ENCODE peak calls at places on chromosome 13, in four cellular contexts. R is transverse colon, N is uterus, E is stomach. L is an unnamed sample.

GRCh38 chr13:90797335-90797734 is 550.2 kb upstream of the MIR17HG start:
- DNase-seq in R (no peak), N (no peak), E (no peak), L (no peak)

GRCh38 chr13:104460553-104460952 is 1394.3 kb upstream of the SLC10A2 start:
- DNase-seq in R (no peak), N (no peak), E (no peak), L (no peak)

GRCh38 chr13:61766667-61767058 is 351.0 kb upstream of the PCDH20 start:
- DNase-seq in R (no peak), N (no peak), E (no peak), L (no peak)

GRCh38 chr13:43804461-43805070 is 17.8 kb upstream of the ENOX1 start:
- DNase-seq in R (no peak), N (no peak), E (no peak), L (no peak)

GRCh38 chr13:22454586-22454985 is 726.2 kb upstream of the SGCG start:
- DNase-seq in R (no peak), N (no peak), E (no peak), L (no peak)

GRCh38 chr13:52845766-52846566 is 2.5 kb downstream of the PCDH8 start:
- DNase-seq in R (peak), N (no peak), E (no peak), L (no peak)

GRCh38 chr13:35714588-35714987 is 238.1 kb upstream of the MAB21L1 start:
- DNase-seq in R (no peak), N (no peak), E (no peak), L (no peak)

GRCh38 chr13:49421391-49421790 is 22.5 kb downstream of the CAB39L start:
- DNase-seq in R (peak), N (no peak), E (no peak), L (no peak)

GRCh38 chr13:32126298-32126697 is 94.7 kb downstream of the FRY start:
- DNase-seq in R (no peak), N (no peak), E (no peak), L (no peak)

GRCh38 chr13:39263033-39263432 is 224.8 kb downstream of the NHLRC3 start:
- DNase-seq in R (peak), N (peak), E (peak), L (no peak)

GRCh38 chr13:52711277-52711676 is 28.3 kb downstream of the CNMD start:
- DNase-seq in R (no peak), N (no peak), E (no peak), L (no peak)

GRCh38 chr13:25678398-25678797 is 306.6 kb downstream of the ATP8A2 start:
- DNase-seq in R (peak), N (no peak), E (peak), L (no peak)

GRCh38 chr13:19586904-19587634 is 25.7 kb upstream of the TPTE2 start:
- DNase-seq in R (peak), N (no peak), E (peak), L (peak)

GRCh38 chr13:73767747-73768315 is 366.4 kb downstream of the KLF12 start:
- DNase-seq in R (no peak), N (no peak), E (no peak), L (no peak)

GRCh38 chr13:111597041-111598017 is 276.9 kb downstream of the TEX29 start:
- DNase-seq in R (no peak), N (no peak), E (no peak), L (no peak)

GRCh38 chr13:40187836-40188591 is 478.4 kb downstream of the FOXO1 start:
- DNase-seq in R (no peak), N (peak), E (no peak), L (no peak)

GRCh38 chr13:111973186-111974064 is 93.5 kb upstream of the SOX1 start:
- DNase-seq in R (no peak), N (no peak), E (no peak), L (no peak)

GRCh38 chr13:42553098-42554046 is 20.6 kb upstream of the TNFSF11 start:
- DNase-seq in R (no peak), N (no peak), E (no peak), L (no peak)

GRCh38 chr13:41311607-41312500 is 787 bp downstream of the NAA16 start:
- DNase-seq in R (peak), N (peak), E (peak), L (no peak)

GRCh38 chr13:77492982-77493381 is 42.5 kb upstream of the SCEL start:
- DNase-seq in R (no peak), N (no peak), E (no peak), L (no peak)
- TF ChIP-seq CTCF in R (no peak), N (peak), E (no peak), L (peak)

DNA sequence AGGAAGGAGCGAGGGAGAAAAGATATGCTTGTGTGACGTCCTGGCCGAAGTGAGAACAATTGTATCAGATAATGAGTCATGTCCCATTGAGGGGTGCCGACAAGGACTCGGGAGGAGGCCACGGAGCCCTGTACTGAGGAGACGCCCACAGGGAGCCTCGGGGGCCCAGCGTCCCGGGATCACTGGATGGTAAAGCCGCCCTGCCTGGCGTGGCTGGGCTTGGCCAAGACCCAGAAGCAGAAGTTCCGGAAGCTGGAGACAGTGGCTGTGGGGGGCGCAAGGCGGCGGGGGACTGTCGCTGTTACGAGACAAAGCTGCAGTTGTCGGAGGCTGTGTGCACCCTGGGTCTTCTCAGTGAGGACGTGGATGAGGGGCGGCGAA is 54.2 kb downstream of the MCF2L start:
- DNase-seq in R (no peak), N (no peak), E (no peak), L (no peak)
- H3K27ac ChIP-seq in R (no peak), N (no peak), E (no peak), L (peak)

GRCh38 chr13:66933994-66934393 is 296.1 kb downstream of the PCDH9 start:
- DNase-seq in R (no peak), N (no peak), E (no peak), L (no peak)

GRCh38 chr13:66933527-66933926 is 296.6 kb downstream of the PCDH9 start:
- DNase-seq in R (no peak), N (no peak), E (no peak), L (no peak)

GRCh38 chr13:66940113-66940512 is 290.0 kb downstream of the PCDH9 start:
- DNase-seq in R (no peak), N (no peak), E (no peak), L (no peak)

DNA sequence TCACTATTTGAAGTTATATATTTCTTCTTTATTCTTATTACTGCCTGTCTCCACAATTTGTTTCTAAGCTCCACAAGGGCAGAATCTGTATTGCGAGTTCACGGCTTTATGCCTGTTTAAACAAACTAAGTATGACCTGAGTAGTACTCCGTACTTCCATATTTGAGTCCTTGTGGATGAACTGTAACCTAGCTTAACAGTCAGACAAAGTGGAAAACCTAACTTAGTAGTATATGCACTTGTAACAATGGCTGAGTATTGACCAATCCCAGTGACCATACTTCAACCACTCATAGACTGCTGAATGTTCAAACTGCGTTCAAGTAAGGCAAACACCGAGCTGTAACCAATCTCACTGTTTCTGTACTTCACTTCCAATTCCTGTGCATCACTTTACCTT is 292.7 kb downstream of the PCDH9 start:
- DNase-seq in R (no peak), N (no peak), E (no peak), L (no peak)
- TF ChIP-seq POLR2A in R (no peak), N (no peak), E (no peak), L (no peak)

GRCh38 chr13:107867701-107868661 is 347.4 kb downstream of the LIG4 start:
- DNase-seq in R (no peak), N (no peak), E (peak), L (no peak)
- TF ChIP-seq CTCF in R (no peak), N (no peak), E (no peak), L (no peak)

GRCh38 chr13:113821847-113822246 is 42.0 kb downstream of the GAS6 start:
- DNase-seq in R (no peak), N (no peak), E (no peak), L (no peak)

GRCh38 chr13:113819341-113819730 is 44.5 kb downstream of the GAS6 start:
- DNase-seq in R (no peak), N (no peak), E (no peak), L (no peak)

GRCh38 chr13:113819731-113820715 is 43.9 kb downstream of the GAS6 start:
- DNase-seq in R (no peak), N (no peak), E (no peak), L (no peak)

GRCh38 chr13:113822266-113822665 is 41.6 kb downstream of the GAS6 start:
- DNase-seq in R (no peak), N (no peak), E (no peak), L (no peak)

GRCh38 chr13:113820813-113821651 is 42.8 kb downstream of the GAS6 start:
- DNase-seq in R (peak), N (peak), E (no peak), L (peak)
- H3K27ac ChIP-seq in R (peak), N (peak), E (peak), L (peak)

GRCh38 chr13:27620377-27621115 is at the start of gene LNX2:
- DNase-seq in R (peak), N (peak), E (peak), L (peak)
- TF ChIP-seq POLR2A in R (peak), N (peak), E (no peak), L (peak)

DNA sequence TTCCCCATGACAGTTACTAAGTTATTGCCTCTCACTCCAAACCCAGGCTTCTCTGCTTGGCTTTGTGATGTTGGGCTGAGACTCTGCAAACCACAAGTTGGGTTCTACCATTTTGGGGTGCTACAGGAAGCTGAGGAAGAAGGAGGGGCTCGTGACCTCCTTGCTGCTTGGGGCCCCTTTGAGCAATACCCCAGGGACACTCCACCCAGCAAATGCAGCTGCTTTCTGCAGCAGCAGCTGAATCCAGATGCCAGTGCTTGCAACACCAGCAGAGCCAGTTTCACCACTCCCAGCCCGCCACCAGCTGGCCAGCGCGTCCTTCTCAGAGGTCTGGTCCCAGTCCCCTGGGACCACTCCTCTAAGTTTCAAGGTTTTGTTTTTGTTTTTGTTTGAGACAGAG is 22.0 kb upstream of the UBAC2 start:
- DNase-seq in R (no peak), N (no peak), E (no peak), L (peak)
- TF ChIP-seq CTCF in R (no peak), N (no peak), E (no peak), L (no peak)

DNA sequence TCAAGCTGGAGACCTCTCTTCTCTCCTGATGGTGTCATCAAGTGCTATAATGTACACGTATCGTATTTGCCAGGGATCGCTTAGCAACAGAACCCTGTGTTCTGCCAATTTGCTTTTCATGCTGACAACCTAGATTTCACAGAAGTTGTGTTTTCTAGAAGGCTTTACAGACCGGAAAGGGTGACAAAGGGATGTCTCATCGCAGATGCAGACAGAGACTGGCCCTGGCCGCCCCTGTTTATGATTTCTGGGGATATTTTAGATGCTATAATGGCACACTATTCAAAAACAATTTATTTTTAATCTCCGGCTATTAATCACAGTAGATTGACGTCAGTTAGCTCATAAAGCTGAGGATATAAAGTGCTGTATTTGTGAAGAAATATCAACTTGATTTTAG is 291.4 kb downstream of the IRS2 start:
- DNase-seq in R (no peak), N (no peak), E (no peak), L (no peak)
- H3K27ac ChIP-seq in R (no peak), N (no peak), E (no peak), L (peak)

GRCh38 chr13:50919291-50919690 is 9.7 kb downstream of the RNASEH2B start:
- DNase-seq in R (no peak), N (no peak), E (no peak), L (no peak)
- TF ChIP-seq POLR2A in R (no peak), N (no peak), E (no peak), L (no peak)